ENCODE peak calls at places on chromosomes 6 and 20, in six cellular contexts. K, E, Z, R, H and I are unnamed samples.
A peak's percentile ranks its signal among the peaks of the same experiment; 100 is the strongest.

GRCh38 chr6:80690611-80691090 is 584.2 kb downstream of the BCKDHB start:
- DNase-seq in K (no peak), E (no peak), R (no peak), H (no peak), Z (no peak), I (no peak)

GRCh38 chr6:44464527-44465310 is 77.2 kb downstream of the CDC5L start:
- DNase-seq in Z (no peak), R (no peak), H (no peak), E (no peak), K (no peak), I (no peak)

GRCh38 chr6:65469650-65470049 is 237.4 kb downstream of the EYS start:
- DNase-seq in H (no peak), R (no peak), E (no peak), K (no peak), Z (no peak), I (no peak)

GRCh38 chr6:7671076-7671475 is 54.8 kb upstream of the BMP6 start:
- DNase-seq in E (no peak), Z (no peak), R (no peak), H (no peak), K (no peak), I (no peak)

GRCh38 chr6:123007885-123008284 is 11.8 kb downstream of the CLVS2 start:
- DNase-seq in R (no peak), K (no peak), H (no peak), E (no peak), Z (no peak), I (no peak)

GRCh38 chr6:89528865-89529264 is 95.9 kb downstream of the ANKRD6 start:
- DNase-seq in E (no peak), Z (no peak), H (no peak), R (no peak), K (no peak), I (no peak)

GRCh38 chr6:29791162-29791561 is 36.5 kb upstream of the HLA-G start:
- DNase-seq in R (no peak), Z (no peak), H (no peak), E (no peak), K (no peak), I (no peak)

GRCh38 chr6:35054106-35054742 is 86.9 kb downstream of the TCP11 start:
- DNase-seq in K (no peak), H (no peak), E (no peak), Z (no peak), R (no peak), I (no peak)

GRCh38 chr6:35425284-35425683 is 26.9 kb upstream of the FANCE start:
- DNase-seq in R (no peak), E (no peak), K (no peak), H (no peak), Z (no peak), I (no peak)

GRCh38 chr20:64103871-64104666 is 3.3 kb downstream of the NPBWR2 start:
- DNase-seq in E (no peak), R (no peak), H (peak; percentile 14), Z (peak; percentile 35), K (peak; percentile 6), I (no peak)

GRCh38 chr20:38447931-38448675 is 13.0 kb upstream of the SNHG17 start:
- DNase-seq in K (no peak), H (no peak), Z (no peak), R (no peak), E (no peak), I (no peak)

GRCh38 chr6:34865107-34865506 is 22.7 kb downstream of the TAF11 start:
- DNase-seq in K (no peak), Z (no peak), R (no peak), E (no peak), H (no peak), I (no peak)

GRCh38 chr6:391559-392440 is at the start of gene IRF4:
- DNase-seq in E (peak; percentile 61), H (no peak), K (peak; percentile 70), Z (peak; percentile 55), R (peak; percentile 36), I (no peak)